ENCODE peak calls at places on chromosomes 2 and 18, in five cellular contexts. G, D, J, C and I are unnamed samples.

GRCh38 chr2:99480390-99480789 is 9.4 kb downstream of the REV1 start:
- DNase-seq in G (no peak), D (no peak), J (no peak), C (no peak), I (no peak)

GRCh38 chr2:46706264-46706983 is 209.2 kb downstream of the MCFD2 start:
- DNase-seq in G (no peak), D (no peak), J (no peak), C (no peak), I (no peak)

GRCh38 chr2:223537100-223537499 is 65.1 kb downstream of the SCG2 start:
- DNase-seq in G (no peak), D (no peak), J (no peak), C (no peak), I (no peak)

GRCh38 chr2:29627366-29627765 is 294.0 kb downstream of the ALK start:
- DNase-seq in G (no peak), D (peak), J (no peak), C (no peak), I (no peak)

GRCh38 chr2:100856732-100857131 is 36.8 kb downstream of the NPAS2 start:
- DNase-seq in G (no peak), D (no peak), J (no peak), C (no peak), I (no peak)

GRCh38 chr2:46649004-46649403 is 169.6 kb downstream of the TMEM247 start:
- DNase-seq in G (no peak), D (no peak), J (no peak), C (no peak), I (no peak)

GRCh38 chr2:136235451-136236418 is 117.8 kb upstream of the CXCR4 start:
- DNase-seq in G (no peak), D (peak), J (no peak), C (no peak), I (no peak)

GRCh38 chr2:171405546-171405945 is 28.2 kb downstream of the METTL8 start:
- DNase-seq in G (no peak), D (no peak), J (no peak), C (no peak), I (no peak)

GRCh38 chr2:17232751-17233150 is 285.5 kb downstream of the RAD51AP2 start:
- DNase-seq in G (no peak), D (no peak), J (no peak), C (no peak), I (no peak)

GRCh38 chr2:149422337-149422990 is 92.1 kb downstream of the LYPD6 start:
- DNase-seq in G (no peak), D (no peak), J (no peak), C (no peak), I (no peak)

GRCh38 chr2:134718956-134719814 is at the start of gene TMEM163:
- DNase-seq in G (no peak), D (no peak), J (no peak), C (peak), I (no peak)

GRCh38 chr18:12409466-12409865 is 1.7 kb downstream of the PRELID3A start:
- DNase-seq in G (no peak), D (no peak), J (no peak), C (no peak), I (peak)

GRCh38 chr2:113890253-113891235 is 655 bp downstream of the ACTR3 start:
- DNase-seq in G (peak), D (no peak), J (peak), C (peak), I (peak)

GRCh38 chr18:58263733-58264469 is 219.9 kb downstream of the NEDD4L start:
- DNase-seq in G (no peak), D (no peak), J (no peak), C (no peak), I (no peak)

GRCh38 chr2:100707016-100707947 is 112.7 kb upstream of the NPAS2 start:
- DNase-seq in G (no peak), D (no peak), J (no peak), C (no peak), I (no peak)

GRCh38 chr2:223868005-223868404 is 30.6 kb upstream of the AP1S3 start:
- DNase-seq in G (no peak), D (no peak), J (no peak), C (no peak), I (peak)

GRCh38 chr2:206456078-206456769 is 12.9 kb downstream of the ADAM23 start:
- DNase-seq in G (no peak), D (no peak), J (no peak), C (no peak), I (no peak)

GRCh38 chr2:238846503-238847431 is 1.1 kb upstream of the TWIST2 start:
- DNase-seq in G (no peak), D (no peak), J (no peak), C (no peak), I (no peak)

GRCh38 chr2:159381574-159381973 is 95.1 kb upstream of the WDSUB1 start:
- DNase-seq in G (no peak), D (no peak), J (no peak), C (no peak), I (no peak)

GRCh38 chr2:129256642-129257041 is 722.8 kb upstream of the RAB6C start:
- DNase-seq in G (no peak), D (no peak), J (no peak), C (no peak), I (no peak)

GRCh38 chr2:231554748-231555545 is 24.7 kb upstream of the NMUR1 start:
- DNase-seq in G (no peak), D (no peak), J (no peak), C (no peak), I (no peak)

GRCh38 chr2:170818294-170819104 is 1.8 kb downstream of the GAD1 start:
- DNase-seq in G (no peak), D (no peak), J (no peak), C (no peak), I (no peak)

GRCh38 chr18:74596959-74597661 is 560 bp upstream of the ZNF407 start:
- DNase-seq in G (peak), D (peak), J (peak), C (peak), I (peak)

GRCh38 chr2:233972941-233973575 is 55.9 kb downstream of the TRPM8 start:
- DNase-seq in G (no peak), D (no peak), J (no peak), C (no peak), I (no peak)

GRCh38 chr2:162265666-162266467 is 22.6 kb upstream of the FAP start:
- DNase-seq in G (no peak), D (no peak), J (no peak), C (no peak), I (no peak)